ENCODE peak calls at places on chromosomes 13 and 19, in five cellular contexts. P, J, K, E and R are unnamed samples.

GRCh38 chr19:13461536-13461935 is 44.7 kb downstream of the CACNA1A start:
- DNase-seq in K (no peak), J (no peak), E (no peak), P (no peak), R (no peak)

GRCh38 chr19:10315335-10316214 is at the start of gene FDX2:
- DNase-seq in E (peak; percentile 87), K (peak; percentile 77), J (peak; percentile 92), P (peak; percentile 85), R (peak; percentile 69)

GRCh38 chr19:28847468-28847867 is 365.5 kb downstream of the UQCRFS1 start:
- DNase-seq in K (no peak), P (no peak), E (no peak), J (no peak), R (peak; percentile 14)

GRCh38 chr19:53881482-53882390 is at the start of gene PRKCG:
- DNase-seq in P (peak; percentile 84), K (no peak), E (no peak), J (peak; percentile 72), R (no peak)

GRCh38 chr13:83796364-83796763 is 85.9 kb downstream of the SLITRK1 start:
- DNase-seq in E (no peak), P (no peak), J (no peak), K (no peak), R (no peak)

GRCh38 chr13:48818495-48818961 is 157.2 kb upstream of the FNDC3A start:
- DNase-seq in J (no peak), K (peak; percentile 96), P (no peak), E (no peak), R (peak; percentile 96)

GRCh38 chr13:99614465-99614885 is 113.2 kb downstream of the TM9SF2 start:
- DNase-seq in J (peak; percentile 39), P (no peak), E (no peak), K (no peak), R (peak; percentile 16)

GRCh38 chr19:10291554-10292205 is 1.9 kb downstream of the ICAM5 start:
- DNase-seq in P (no peak), E (no peak), J (no peak), K (no peak), R (no peak)

GRCh38 chr13:106548064-106548696 is 12.7 kb upstream of the EFNB2 start:
- DNase-seq in E (no peak), P (no peak), K (peak; percentile 55), J (no peak), R (no peak)

GRCh38 chr13:88945793-88946192 is 1274.6 kb downstream of the SLITRK5 start:
- DNase-seq in P (no peak), J (no peak), K (no peak), E (no peak), R (no peak)

GRCh38 chr19:4061683-4062575 is 4.8 kb downstream of the ZBTB7A start:
- DNase-seq in K (no peak), P (no peak), E (no peak), J (no peak), R (no peak)

GRCh38 chr19:47745010-47745901 is at the start of gene NOP53:
- DNase-seq in J (peak; percentile 98), P (peak; percentile 98), K (peak; percentile 97), E (peak; percentile 96), R (peak; percentile 96)

GRCh38 chr19:46783670-46784069 is 4.7 kb downstream of the SLC1A5 start:
- DNase-seq in P (no peak), E (no peak), K (no peak), J (no peak), R (no peak)

GRCh38 chr13:36979361-36980040 is 19.6 kb downstream of the ALG5 start:
- DNase-seq in J (no peak), P (no peak), K (no peak), E (no peak), R (peak; percentile 70)

GRCh38 chr13:68176486-68176885 is 946.4 kb upstream of the PCDH9 start:
- DNase-seq in E (no peak), K (peak; percentile 94), P (no peak), J (no peak), R (no peak)

GRCh38 chr19:49017666-49018351 is 918 bp upstream of the LHB start:
- DNase-seq in K (peak; percentile 57), E (no peak), J (peak; percentile 70), P (peak; percentile 71), R (peak; percentile 22)

GRCh38 chr19:6141217-6141616 is 5.8 kb downstream of the ACSBG2 start:
- DNase-seq in K (no peak), J (no peak), P (no peak), E (no peak), R (no peak)

GRCh38 chr19:1980068-1980467 is 35.4 kb downstream of the BTBD2 start:
- DNase-seq in J (no peak), E (no peak), K (no peak), P (no peak), R (no peak)

GRCh38 chr13:113740286-113740556 is 18.8 kb upstream of the TMEM255B start:
- DNase-seq in K (no peak), J (no peak), P (no peak), E (no peak), R (no peak)

GRCh38 chr13:73662833-73663232 is 471.4 kb downstream of the KLF12 start:
- DNase-seq in K (no peak), E (no peak), J (no peak), P (no peak), R (no peak)

GRCh38 chr19:55677572-55678028 is 2.6 kb downstream of the EPN1 start:
- DNase-seq in J (no peak), P (no peak), K (no peak), E (no peak), R (no peak)

GRCh38 chr13:30837227-30838159 is 68.6 kb upstream of the MEDAG start:
- DNase-seq in K (no peak), J (no peak), E (no peak), P (no peak), R (no peak)

GRCh38 chr19:50817941-50818858 is 5.4 kb downstream of the KLK1 start:
- DNase-seq in J (peak; percentile 40), K (no peak), P (peak; percentile 81), E (no peak), R (no peak)

GRCh38 chr13:32443111-32443510 is 15.2 kb upstream of the N4BP2L1 start:
- DNase-seq in J (no peak), K (no peak), E (no peak), P (peak; percentile 11), R (no peak)

GRCh38 chr13:81540777-81541176 is 1199.9 kb upstream of the SPRY2 start:
- DNase-seq in E (no peak), J (no peak), P (peak; percentile 3), K (peak; percentile 18), R (peak; percentile 1)

GRCh38 chr13:73608731-73609485 is 525.3 kb downstream of the KLF12 start:
- DNase-seq in K (no peak), P (no peak), J (no peak), E (no peak), R (no peak)

GRCh38 chr13:112370311-112370710 is 5.8 kb upstream of the SPACA7 start:
- DNase-seq in P (no peak), E (no peak), J (no peak), K (no peak), R (no peak)

GRCh38 chr13:112368883-112369282 is 7.3 kb upstream of the SPACA7 start:
- DNase-seq in P (no peak), K (no peak), J (no peak), E (no peak), R (no peak)

GRCh38 chr13:112363867-112364528 is 12.2 kb upstream of the SPACA7 start:
- DNase-seq in P (no peak), E (no peak), K (no peak), J (no peak), R (no peak)

GRCh38 chr13:112366907-112367646 is 9.1 kb upstream of the SPACA7 start:
- DNase-seq in E (no peak), J (no peak), P (no peak), K (no peak), R (no peak)
- TF ChIP-seq CTCF in E (no peak), J (no peak), P (no peak), K (no peak), R (no peak)

DNA sequence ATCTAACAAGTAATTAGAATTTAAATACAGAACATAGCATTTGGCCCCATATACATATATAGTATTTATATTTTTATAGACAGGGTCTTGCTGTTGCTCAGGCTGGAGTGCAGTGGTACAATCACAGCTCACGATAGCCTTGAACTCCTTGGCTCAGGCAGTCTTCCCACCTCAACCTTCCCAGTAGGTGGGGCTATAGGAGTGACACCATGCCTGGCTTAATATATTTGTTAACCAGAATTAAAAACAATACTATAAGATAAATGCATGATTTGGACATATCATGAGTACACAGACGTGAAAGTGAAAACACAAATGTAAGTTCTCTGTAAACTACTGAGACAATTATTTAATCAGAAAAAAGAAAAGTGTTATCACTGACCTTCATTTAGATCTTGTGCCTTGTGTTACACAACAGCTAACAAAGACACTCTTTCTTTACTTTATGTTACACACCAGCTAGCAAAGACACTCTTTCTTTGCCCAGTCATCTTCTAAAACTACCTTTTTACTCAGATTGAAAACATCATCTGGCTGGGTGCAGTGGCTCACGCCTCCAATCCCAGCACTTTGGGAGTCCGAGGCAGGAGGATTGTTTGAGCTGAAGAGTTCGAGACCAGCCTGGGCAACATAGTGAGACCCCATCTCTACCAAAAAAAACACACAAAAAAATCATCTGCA is 22.6 kb downstream of the CARS2 start:
- DNase-seq in P (peak; percentile 6), E (no peak), K (peak; percentile 28), J (no peak), R (peak; percentile 23)
- TF ChIP-seq CTCF in P (peak; percentile 37), E (no peak), K (peak; percentile 69), J (peak; percentile 75), R (peak; percentile 79)

GRCh38 chr13:22422712-22423111 is 751.8 kb downstream of the FGF9 start:
- DNase-seq in J (no peak), P (no peak), E (no peak), K (no peak), R (no peak)
- TF ChIP-seq CTCF in J (no peak), P (no peak), E (no peak), K (no peak), R (no peak)

GRCh38 chr19:57546513-57546912 is 13.2 kb downstream of the ZNF550 start:
- DNase-seq in J (no peak), P (no peak), E (no peak), K (no peak), R (no peak)

DNA sequence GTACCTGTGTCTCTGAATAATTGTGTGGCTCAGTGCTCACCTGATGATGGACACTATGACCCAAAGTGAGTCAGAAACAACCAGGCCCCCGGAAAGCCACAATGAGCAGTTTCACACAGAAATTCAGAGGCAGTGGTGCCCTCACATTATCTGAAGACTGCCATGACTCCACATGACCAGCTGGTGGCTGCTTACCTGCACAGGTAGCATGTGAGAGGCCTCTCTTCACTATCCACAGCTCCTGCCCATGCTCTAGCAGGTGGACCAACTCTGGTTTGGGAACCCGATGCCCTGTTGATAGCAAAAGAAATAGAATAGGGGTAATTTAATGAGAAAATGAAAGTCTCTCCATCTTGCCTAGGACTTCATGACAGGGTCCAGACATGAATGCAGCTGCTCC is 7.2 kb downstream of the ZNF550 start:
- DNase-seq in P (no peak), E (no peak), K (no peak), J (no peak), R (no peak)
- TF ChIP-seq CTCF in P (no peak), E (no peak), K (no peak), J (no peak), R (no peak)

GRCh38 chr19:8491574-8491973 is 10.9 kb downstream of the PRAM1 start:
- DNase-seq in P (no peak), E (no peak), K (no peak), J (no peak), R (no peak)
- TF ChIP-seq CTCF in P (no peak), E (no peak), K (no peak), J (no peak), R (peak; percentile 36)